ENCODE peak calls at places on chromosome 1, in eight cellular contexts. D is anterior cingulate cortex; Y is mesenteric fat pad; I is heart right ventricle; M is occipital lobe; V is HT1080; B is endothelial cell of umbilical vein; K is stimulated activated CD4-positive, alpha-beta T cell treated with anti-CD3 and anti-CD28 coated beads, Interleukin-15, amount 100 ng/mL, for 1 hour. R is an unnamed sample.

GRCh38 chr1:37094302-37094701 is 60.0 kb upstream of the GRIK3 start:
- DNase-seq in D (no peak), Y (no peak), I (no peak), M (no peak), V (no peak), B (no peak), K (no peak), R (no peak)

GRCh38 chr1:58898739-58899580 is 115.1 kb upstream of the JUN start:
- DNase-seq in D (no peak), Y (no peak), I (peak; percentile 85), M (no peak), V (no peak), B (peak; percentile 98), K (no peak), R (no peak)

GRCh38 chr1:112714313-112715263 is 544 bp downstream of the PPM1J start:
- DNase-seq in D (no peak), Y (peak; percentile 90), I (peak; percentile 58), M (no peak), V (no peak), B (no peak), K (no peak), R (no peak)

GRCh38 chr1:211007830-211008229 is 126.1 kb downstream of the KCNH1 start:
- DNase-seq in D (no peak), Y (no peak), I (no peak), M (no peak), V (no peak), B (no peak), K (no peak), R (no peak)

GRCh38 chr1:17156108-17156507 is 36.9 kb upstream of the PADI2 start:
- DNase-seq in D (no peak), Y (no peak), I (no peak), M (no peak), V (peak; percentile 36), B (no peak), K (no peak), R (no peak)

GRCh38 chr1:175599212-175599681 is 144.1 kb downstream of the TNR start:
- DNase-seq in D (no peak), Y (no peak), I (no peak), M (no peak), V (no peak), B (no peak), K (no peak), R (no peak)

GRCh38 chr1:58841455-58841854 is 57.6 kb upstream of the JUN start:
- DNase-seq in D (no peak), Y (no peak), I (no peak), M (no peak), V (peak; percentile 14), B (no peak), K (no peak), R (no peak)

GRCh38 chr1:239493736-239494285 is 107.4 kb downstream of the CHRM3 start:
- DNase-seq in D (no peak), Y (no peak), I (no peak), M (no peak), V (peak; percentile 60), B (no peak), K (no peak), R (no peak)

GRCh38 chr1:2493218-2493617 is 17.1 kb downstream of the PLCH2 start:
- DNase-seq in D (no peak), Y (no peak), I (no peak), M (no peak), V (no peak), B (no peak), K (no peak), R (no peak)